ENCODE peak calls at places on chromosome 4, in five cellular contexts. B, V, Z, E and U are unnamed samples.
A peak's percentile ranks its signal among the peaks of the same experiment; 100 is the strongest.

GRCh38 chr4:39308576-39308975 is 57.6 kb downstream of the RFC1 start:
- DNase-seq in E (no peak), Z (no peak), V (no peak), B (no peak), U (no peak)

GRCh38 chr4:111781611-111782010 is 363.6 kb upstream of the FAM241A start:
- DNase-seq in E (no peak), V (no peak), B (no peak), Z (no peak), U (no peak)

GRCh38 chr4:185018834-185019450 is 652 bp downstream of the HELT start:
- DNase-seq in Z (no peak), E (no peak), B (no peak), V (no peak), U (peak; percentile 83)

GRCh38 chr4:1627417-1628313 is 56.4 kb downstream of the FAM53A start:
- DNase-seq in B (no peak), E (no peak), Z (no peak), V (no peak), U (no peak)

GRCh38 chr4:124980276-124980752 is 267.8 kb upstream of the ANKRD50 start:
- DNase-seq in B (no peak), V (no peak), Z (no peak), E (no peak), U (no peak)

GRCh38 chr4:184437988-184438774 is 36.2 kb downstream of the IRF2 start:
- DNase-seq in Z (no peak), E (no peak), B (no peak), V (no peak), U (no peak)

GRCh38 chr4:11622961-11623725 is 194.4 kb upstream of the HS3ST1 start:
- DNase-seq in B (no peak), E (no peak), Z (no peak), V (no peak), U (no peak)

GRCh38 chr4:25814737-25815136 is 48.1 kb downstream of the SEL1L3 start:
- DNase-seq in B (no peak), V (no peak), E (no peak), Z (no peak), U (no peak)

GRCh38 chr4:182809417-182810102 is 107.6 kb downstream of the DCTD start:
- DNase-seq in Z (no peak), E (no peak), V (no peak), B (no peak), U (no peak)

GRCh38 chr4:103075894-103076776 is at the start of gene SLC9B2:
- DNase-seq in V (peak; percentile 86), B (peak; percentile 88), Z (peak; percentile 82), E (no peak), U (peak; percentile 93)

GRCh38 chr4:119721878-119722277 is 93.3 kb upstream of the PDE5A start:
- DNase-seq in V (no peak), B (no peak), E (no peak), Z (no peak), U (no peak)

GRCh38 chr4:128130621-128131020 is 69.5 kb downstream of the LARP1B start:
- DNase-seq in E (no peak), B (no peak), V (no peak), Z (no peak), U (no peak)

GRCh38 chr4:94488667-94489066 is 36.9 kb downstream of the PDLIM5 start:
- DNase-seq in E (peak; percentile 45), Z (no peak), B (no peak), V (no peak), U (no peak)

GRCh38 chr4:41360911-41361830 is 104.4 kb downstream of the UCHL1 start:
- DNase-seq in Z (peak; percentile 66), B (peak; percentile 82), E (no peak), V (peak; percentile 77), U (peak; percentile 80)

GRCh38 chr4:1544861-1545275 is 138.6 kb upstream of the NKX1-1 start:
- DNase-seq in V (no peak), E (no peak), Z (no peak), B (peak; percentile 63), U (no peak)

GRCh38 chr4:164904336-164904735 is 27.4 kb downstream of the APELA start:
- DNase-seq in B (no peak), Z (no peak), E (no peak), V (no peak), U (no peak)

GRCh38 chr4:15444879-15445576 is 17.2 kb downstream of the C1QTNF7 start:
- DNase-seq in V (no peak), Z (no peak), B (no peak), E (no peak), U (no peak)

GRCh38 chr4:16783119-16783518 is 115.3 kb downstream of the LDB2 start:
- DNase-seq in E (no peak), Z (no peak), V (no peak), B (no peak), U (no peak)

GRCh38 chr4:85831647-85832046 is 356.7 kb downstream of the ARHGAP24 start:
- DNase-seq in E (no peak), V (no peak), Z (no peak), B (peak; percentile 19), U (no peak)

GRCh38 chr4:85833311-85833710 is 358.4 kb downstream of the ARHGAP24 start:
- DNase-seq in Z (no peak), B (no peak), V (no peak), E (no peak), U (no peak)

GRCh38 chr4:85837334-85837733 is 362.4 kb downstream of the ARHGAP24 start:
- DNase-seq in B (peak; percentile 37), E (no peak), V (no peak), Z (no peak), U (no peak)

GRCh38 chr4:85842540-85842939 is 367.6 kb downstream of the ARHGAP24 start:
- DNase-seq in B (no peak), E (no peak), V (no peak), Z (peak; percentile 75), U (no peak)

GRCh38 chr4:85836588-85836987 is 361.6 kb downstream of the ARHGAP24 start:
- DNase-seq in B (no peak), V (no peak), E (no peak), Z (no peak), U (no peak)
- H3K27ac ChIP-seq in B (peak overlapping the region; percentile 41), V (no peak overlapping the region), E (no peak overlapping the region), Z (no peak overlapping the region), U (no peak overlapping the region)

GRCh38 chr4:168573870-168574269 is 77.0 kb downstream of the PALLD start:
- DNase-seq in V (no peak), Z (no peak), B (no peak), E (no peak), U (no peak)

GRCh38 chr4:168572002-168572401 is 75.2 kb downstream of the PALLD start:
- DNase-seq in E (no peak), B (no peak), V (no peak), Z (no peak), U (no peak)

GRCh38 chr4:168575473-168575872 is 78.6 kb downstream of the PALLD start:
- DNase-seq in V (no peak), B (no peak), Z (no peak), E (no peak), U (no peak)

GRCh38 chr4:168577624-168578023 is 80.8 kb downstream of the PALLD start:
- DNase-seq in E (no peak), Z (no peak), V (no peak), B (peak; percentile 76), U (no peak)

DNA sequence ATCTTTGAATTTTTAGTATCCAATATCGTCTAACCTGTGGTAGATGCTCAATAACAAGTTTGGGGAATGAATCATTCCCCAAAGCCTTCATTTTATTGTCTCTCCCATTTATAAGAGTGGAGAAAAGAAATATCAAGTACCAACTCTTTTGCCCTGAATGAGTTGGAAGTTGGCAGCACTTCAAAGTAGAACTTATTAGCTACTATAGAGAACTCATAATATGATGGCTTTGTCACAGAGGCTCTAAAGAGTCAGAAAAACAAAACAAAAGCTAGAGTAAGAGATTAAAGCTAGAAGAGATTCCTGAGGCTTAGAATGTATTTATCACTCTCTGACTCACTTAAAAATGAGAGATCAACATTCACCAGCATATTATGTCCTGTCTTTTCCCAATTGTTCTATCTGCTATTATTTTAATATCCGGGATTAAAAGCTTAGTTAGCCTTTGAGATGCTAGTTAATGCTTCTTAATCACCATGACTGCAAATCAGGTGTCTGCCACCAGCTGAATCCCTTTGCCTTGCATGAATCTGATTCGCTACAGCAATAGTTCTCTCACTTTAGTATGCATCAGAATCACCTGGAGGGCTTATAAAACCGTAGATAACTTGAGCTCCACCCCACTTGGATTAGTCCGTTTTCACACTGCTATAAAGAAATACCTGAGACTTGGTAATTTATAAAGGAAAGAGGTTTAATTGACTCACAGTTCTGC is 77.9 kb downstream of the PALLD start:
- DNase-seq in Z (no peak), E (no peak), B (no peak), V (no peak), U (no peak)
- H3K27ac ChIP-seq in Z (no peak overlapping the region), E (no peak overlapping the region), B (no peak overlapping the region), V (no peak overlapping the region), U (no peak overlapping the region)

DNA sequence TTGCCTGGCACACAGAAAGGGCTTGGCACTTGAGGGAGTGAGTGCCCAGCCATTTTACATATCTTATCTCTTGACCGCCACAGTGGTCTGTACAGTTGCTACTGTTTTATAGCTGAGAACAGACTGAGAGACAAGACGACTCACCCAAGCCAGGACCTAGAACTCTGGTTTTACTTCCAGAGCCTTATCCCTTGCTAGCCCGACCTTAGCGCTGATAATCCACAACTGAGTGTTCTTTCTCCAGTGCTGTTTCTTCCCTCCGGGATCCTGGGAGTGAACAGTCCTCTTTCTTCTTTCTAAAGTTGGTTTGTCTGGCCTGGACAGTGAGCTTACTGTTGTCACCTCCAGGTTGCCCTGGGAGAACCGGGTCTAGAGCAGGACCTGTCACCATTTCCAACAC is 52.5 kb upstream of the TADA2B start:
- DNase-seq in V (no peak), B (no peak), E (no peak), Z (no peak), U (no peak)
- H3K27ac ChIP-seq in V (no peak overlapping the region), B (no peak overlapping the region), E (no peak overlapping the region), Z (no peak overlapping the region), U (no peak overlapping the region)

GRCh38 chr4:178080312-178080711 is 638.1 kb upstream of the AGA start:
- DNase-seq in Z (no peak), B (no peak), E (no peak), V (no peak), U (no peak)
- H3K27ac ChIP-seq in Z (no peak overlapping the region), B (no peak overlapping the region), E (no peak overlapping the region), V (no peak overlapping the region), U (no peak overlapping the region)

GRCh38 chr4:151675366-151676060 is 85.3 kb downstream of the GATB start:
- DNase-seq in Z (no peak), V (no peak), E (no peak), B (no peak), U (no peak)
- H3K27ac ChIP-seq in Z (peak overlapping the region; percentile 38), V (peak overlapping the region; percentile 49), E (peak overlapping the region; percentile 31), B (no peak overlapping the region), U (no peak overlapping the region)

GRCh38 chr4:108788731-108789130 is 25.9 kb upstream of the ETNPPL start:
- DNase-seq in E (no peak), B (no peak), Z (no peak), V (no peak), U (peak; percentile 44)

GRCh38 chr4:108794136-108794535 is 31.3 kb upstream of the ETNPPL start:
- DNase-seq in Z (no peak), B (no peak), E (no peak), V (no peak), U (no peak)

GRCh38 chr4:108796173-108796572 is 33.3 kb upstream of the ETNPPL start:
- DNase-seq in B (no peak), Z (no peak), E (no peak), V (no peak), U (no peak)

GRCh38 chr4:108795733-108796132 is 32.9 kb upstream of the ETNPPL start:
- DNase-seq in Z (no peak), B (no peak), E (no peak), V (no peak), U (no peak)

GRCh38 chr4:108793413-108793812 is 30.6 kb upstream of the ETNPPL start:
- DNase-seq in V (no peak), B (no peak), Z (no peak), E (no peak), U (no peak)
- H3K27ac ChIP-seq in V (no peak overlapping the region), B (no peak overlapping the region), Z (no peak overlapping the region), E (no peak overlapping the region), U (no peak overlapping the region)

GRCh38 chr4:76293705-76294274 is 12.7 kb upstream of the STBD1 start:
- DNase-seq in E (no peak), Z (no peak), B (no peak), V (no peak), U (no peak)
- H3K27ac ChIP-seq in E (no peak overlapping the region), Z (no peak overlapping the region), B (no peak overlapping the region), V (no peak overlapping the region), U (peak overlapping the region; percentile 40)